ENCODE peak calls at places on chromosome 15, in seven cellular contexts. One of them, this sample, is unnamed.

GRCh38 chr15:98548172-98548971 is 100.0 kb upstream of the IGF1R start:
- DNase-seq in AG04449: no peak
- DNase-seq in SJSA1: peak
- DNase-seq in heart right ventricle: peak
- DNase-seq in NB4: peak
- DNase-seq in MG63: peak
- DNase-seq in astrocyte of the cerebellum: peak
- DNase-seq in this sample: peak

GRCh38 chr15:79973445-79974180 is 2.6 kb upstream of the BCL2A1 start:
- DNase-seq in AG04449: no peak
- DNase-seq in SJSA1: no peak
- DNase-seq in heart right ventricle: no peak
- DNase-seq in NB4: peak
- DNase-seq in MG63: no peak
- DNase-seq in astrocyte of the cerebellum: no peak
- DNase-seq in this sample: no peak

GRCh38 chr15:36075333-36075732 is 504.1 kb upstream of the CDIN1 start:
- DNase-seq in AG04449: no peak
- DNase-seq in SJSA1: no peak
- DNase-seq in heart right ventricle: no peak
- DNase-seq in NB4: no peak
- DNase-seq in MG63: no peak
- DNase-seq in astrocyte of the cerebellum: no peak
- DNase-seq in this sample: no peak

GRCh38 chr15:28094732-28095521 is 4.2 kb downstream of the OCA2 start:
- DNase-seq in AG04449: no peak
- DNase-seq in SJSA1: no peak
- DNase-seq in heart right ventricle: no peak
- DNase-seq in NB4: no peak
- DNase-seq in MG63: no peak
- DNase-seq in astrocyte of the cerebellum: no peak
- DNase-seq in this sample: no peak

GRCh38 chr15:48855501-48856440 is 22.2 kb upstream of the EID1 start:
- DNase-seq in AG04449: peak
- DNase-seq in SJSA1: peak
- DNase-seq in heart right ventricle: peak
- DNase-seq in NB4: no peak
- DNase-seq in MG63: peak
- DNase-seq in astrocyte of the cerebellum: peak
- DNase-seq in this sample: peak

GRCh38 chr15:36106640-36107335 is 472.6 kb upstream of the CDIN1 start:
- DNase-seq in AG04449: no peak
- DNase-seq in SJSA1: no peak
- DNase-seq in heart right ventricle: peak
- DNase-seq in NB4: no peak
- DNase-seq in MG63: no peak
- DNase-seq in astrocyte of the cerebellum: no peak
- DNase-seq in this sample: no peak

GRCh38 chr15:99467338-99467720 is 98.5 kb upstream of the MEF2A start:
- DNase-seq in AG04449: no peak
- DNase-seq in SJSA1: no peak
- DNase-seq in heart right ventricle: no peak
- DNase-seq in NB4: no peak
- DNase-seq in MG63: no peak
- DNase-seq in astrocyte of the cerebellum: no peak
- DNase-seq in this sample: no peak

GRCh38 chr15:74399511-74400312 is 32.3 kb upstream of the CYP11A1 start:
- DNase-seq in AG04449: no peak
- DNase-seq in SJSA1: peak
- DNase-seq in heart right ventricle: no peak
- DNase-seq in NB4: peak
- DNase-seq in MG63: peak
- DNase-seq in astrocyte of the cerebellum: no peak
- DNase-seq in this sample: peak

GRCh38 chr15:39685999-39686613 is 96.5 kb downstream of the FSIP1 start:
- DNase-seq in AG04449: no peak
- DNase-seq in SJSA1: peak
- DNase-seq in heart right ventricle: peak
- DNase-seq in NB4: peak
- DNase-seq in MG63: no peak
- DNase-seq in astrocyte of the cerebellum: peak
- DNase-seq in this sample: peak

DNA sequence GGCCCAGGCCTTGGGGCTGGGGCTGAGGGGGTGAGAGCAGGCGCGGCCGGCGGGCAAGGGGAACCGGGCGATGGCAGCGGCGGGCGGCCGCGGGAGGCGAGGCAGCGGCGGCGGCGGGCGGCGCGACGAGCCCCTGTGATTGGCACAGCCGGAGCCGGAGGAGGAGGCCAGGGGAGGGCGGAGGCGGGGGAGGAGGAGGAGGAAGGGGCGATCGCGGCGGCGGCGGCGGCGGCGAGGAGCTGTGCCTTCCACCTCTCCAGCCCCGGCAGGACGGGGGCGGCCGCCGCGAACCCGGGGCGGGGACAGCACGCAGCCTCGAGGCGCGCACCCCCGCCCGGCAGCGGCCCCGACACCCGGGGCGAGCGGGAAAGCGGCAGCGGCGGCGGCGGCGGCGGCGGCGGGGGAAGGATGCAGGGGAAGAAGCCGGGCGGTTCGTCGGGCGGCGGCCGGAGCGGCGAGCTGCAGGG is at the start of gene SLCO3A1:
- DNase-seq in AG04449: no peak
- DNase-seq in SJSA1: no peak
- DNase-seq in heart right ventricle: peak
- DNase-seq in NB4: peak
- DNase-seq in MG63: peak
- DNase-seq in astrocyte of the cerebellum: no peak
- DNase-seq in this sample: no peak
- H3K4me3 ChIP-seq in AG04449: peak
- H3K4me3 ChIP-seq in SJSA1: peak
- H3K4me3 ChIP-seq in heart right ventricle: peak
- H3K4me3 ChIP-seq in NB4: peak
- H3K4me3 ChIP-seq in MG63: peak
- H3K4me3 ChIP-seq in astrocyte of the cerebellum: peak
- H3K4me3 ChIP-seq in this sample: peak

DNA sequence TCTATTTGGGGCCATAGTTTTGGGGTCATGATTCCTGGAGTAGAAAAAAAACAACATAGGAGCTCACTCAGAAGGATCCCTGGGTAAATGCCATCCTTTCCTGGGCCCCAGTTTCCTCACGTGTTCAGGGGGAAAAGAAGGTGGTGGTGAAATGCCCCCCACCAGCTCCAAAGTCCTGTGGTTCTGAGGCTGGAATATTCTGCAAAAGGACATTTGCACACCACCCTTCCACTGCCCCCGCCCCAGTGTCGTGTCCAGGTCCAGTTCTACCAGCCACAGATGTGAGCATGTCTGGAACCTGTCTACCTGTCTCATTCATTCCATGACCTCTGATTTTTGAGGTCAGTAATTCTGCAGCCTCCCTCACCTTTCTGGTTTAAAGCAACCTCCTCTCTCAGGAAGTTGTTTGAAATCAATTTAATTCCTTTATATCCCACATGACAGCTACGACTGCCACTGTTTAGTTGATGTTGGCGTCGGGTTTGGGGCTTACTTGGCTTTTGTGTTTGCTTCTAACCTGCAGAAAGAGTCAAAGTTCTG is 82.1 kb downstream of the SMAD3 start:
- DNase-seq in AG04449: no peak
- DNase-seq in SJSA1: no peak
- DNase-seq in heart right ventricle: no peak
- DNase-seq in NB4: no peak
- DNase-seq in MG63: no peak
- DNase-seq in astrocyte of the cerebellum: no peak
- DNase-seq in this sample: no peak
- H3K4me3 ChIP-seq in AG04449: no peak
- H3K4me3 ChIP-seq in SJSA1: no peak
- H3K4me3 ChIP-seq in heart right ventricle: no peak
- H3K4me3 ChIP-seq in NB4: no peak
- H3K4me3 ChIP-seq in MG63: no peak
- H3K4me3 ChIP-seq in astrocyte of the cerebellum: no peak
- H3K4me3 ChIP-seq in this sample: no peak

DNA sequence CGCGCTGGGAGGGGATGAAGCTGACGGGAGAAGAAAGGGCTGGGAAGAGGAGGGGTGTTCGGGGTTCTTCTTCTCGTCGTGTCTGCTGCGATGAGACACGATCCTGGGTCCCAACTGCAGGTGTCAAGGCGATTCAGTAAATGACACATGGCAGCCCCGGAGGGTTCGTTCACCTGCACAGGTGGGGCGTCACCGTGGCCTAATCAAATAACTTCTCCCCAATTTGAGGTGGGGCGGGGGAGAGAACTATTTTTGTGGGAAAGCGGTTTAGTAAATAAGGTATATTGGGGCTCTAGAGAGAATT is 561 bp upstream of the FAM81A start:
- DNase-seq in AG04449: no peak
- DNase-seq in SJSA1: no peak
- DNase-seq in heart right ventricle: no peak
- DNase-seq in NB4: no peak
- DNase-seq in MG63: no peak
- DNase-seq in astrocyte of the cerebellum: no peak
- DNase-seq in this sample: no peak
- H3K4me3 ChIP-seq in AG04449: peak
- H3K4me3 ChIP-seq in SJSA1: peak
- H3K4me3 ChIP-seq in heart right ventricle: peak
- H3K4me3 ChIP-seq in NB4: peak
- H3K4me3 ChIP-seq in MG63: peak
- H3K4me3 ChIP-seq in astrocyte of the cerebellum: peak
- H3K4me3 ChIP-seq in this sample: peak

GRCh38 chr15:23628612-23629233 is 18.9 kb downstream of the MAGEL2 start:
- DNase-seq in AG04449: no peak
- DNase-seq in SJSA1: no peak
- DNase-seq in heart right ventricle: no peak
- DNase-seq in NB4: no peak
- DNase-seq in MG63: no peak
- DNase-seq in astrocyte of the cerebellum: no peak
- DNase-seq in this sample: no peak
- H3K4me3 ChIP-seq in AG04449: no peak
- H3K4me3 ChIP-seq in SJSA1: no peak
- H3K4me3 ChIP-seq in heart right ventricle: no peak
- H3K4me3 ChIP-seq in NB4: no peak
- H3K4me3 ChIP-seq in MG63: no peak
- H3K4me3 ChIP-seq in astrocyte of the cerebellum: no peak
- H3K4me3 ChIP-seq in this sample: no peak

GRCh38 chr15:91100561-91101355 is 701 bp downstream of the SV2B start:
- DNase-seq in AG04449: no peak
- DNase-seq in SJSA1: peak
- DNase-seq in heart right ventricle: no peak
- DNase-seq in NB4: peak
- DNase-seq in MG63: no peak
- DNase-seq in astrocyte of the cerebellum: no peak
- DNase-seq in this sample: no peak
- H3K4me3 ChIP-seq in AG04449: peak
- H3K4me3 ChIP-seq in SJSA1: peak
- H3K4me3 ChIP-seq in heart right ventricle: peak
- H3K4me3 ChIP-seq in NB4: peak
- H3K4me3 ChIP-seq in MG63: peak
- H3K4me3 ChIP-seq in astrocyte of the cerebellum: peak
- H3K4me3 ChIP-seq in this sample: peak

DNA sequence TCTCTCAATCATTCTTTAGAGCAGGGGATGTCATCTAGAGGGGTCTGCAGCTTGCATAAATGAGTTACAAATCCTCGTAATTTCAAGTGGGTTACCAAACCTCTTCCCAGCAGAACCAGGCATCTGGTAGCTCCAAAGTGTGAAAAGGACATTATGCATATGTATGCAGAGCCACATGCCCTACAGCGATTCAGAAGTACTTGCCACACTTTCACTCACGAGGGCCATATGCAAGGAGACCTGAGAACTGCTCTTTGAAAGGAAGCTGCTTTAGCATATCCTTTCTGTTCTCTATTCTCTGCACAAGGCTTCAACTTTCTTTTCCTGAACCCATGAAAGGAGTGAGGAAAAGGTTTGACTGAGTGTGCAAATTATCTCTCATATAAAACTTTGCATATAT is 311.5 kb upstream of the SEMA6D start:
- DNase-seq in AG04449: no peak
- DNase-seq in SJSA1: no peak
- DNase-seq in heart right ventricle: no peak
- DNase-seq in NB4: no peak
- DNase-seq in MG63: no peak
- DNase-seq in astrocyte of the cerebellum: no peak
- DNase-seq in this sample: no peak
- H3K4me3 ChIP-seq in AG04449: no peak
- H3K4me3 ChIP-seq in SJSA1: no peak
- H3K4me3 ChIP-seq in heart right ventricle: no peak
- H3K4me3 ChIP-seq in NB4: no peak
- H3K4me3 ChIP-seq in MG63: no peak
- H3K4me3 ChIP-seq in astrocyte of the cerebellum: no peak
- H3K4me3 ChIP-seq in this sample: no peak

GRCh38 chr15:40694706-40695468 is at the start of gene RAD51:
- DNase-seq in AG04449: peak
- DNase-seq in SJSA1: peak
- DNase-seq in heart right ventricle: peak
- DNase-seq in NB4: peak
- DNase-seq in MG63: peak
- DNase-seq in astrocyte of the cerebellum: peak
- DNase-seq in this sample: peak

GRCh38 chr15:40693904-40694705 is 869 bp upstream of the RAD51 start:
- DNase-seq in AG04449: no peak
- DNase-seq in SJSA1: no peak
- DNase-seq in heart right ventricle: no peak
- DNase-seq in NB4: peak
- DNase-seq in MG63: no peak
- DNase-seq in astrocyte of the cerebellum: peak
- DNase-seq in this sample: no peak

GRCh38 chr15:40695469-40695910 is 516 bp downstream of the RAD51 start:
- DNase-seq in AG04449: no peak
- DNase-seq in SJSA1: peak
- DNase-seq in heart right ventricle: no peak
- DNase-seq in NB4: no peak
- DNase-seq in MG63: peak
- DNase-seq in astrocyte of the cerebellum: no peak
- DNase-seq in this sample: no peak

GRCh38 chr15:40697916-40698315 is 2.9 kb downstream of the RAD51 start:
- DNase-seq in AG04449: no peak
- DNase-seq in SJSA1: no peak
- DNase-seq in heart right ventricle: no peak
- DNase-seq in NB4: no peak
- DNase-seq in MG63: no peak
- DNase-seq in astrocyte of the cerebellum: no peak
- DNase-seq in this sample: no peak

DNA sequence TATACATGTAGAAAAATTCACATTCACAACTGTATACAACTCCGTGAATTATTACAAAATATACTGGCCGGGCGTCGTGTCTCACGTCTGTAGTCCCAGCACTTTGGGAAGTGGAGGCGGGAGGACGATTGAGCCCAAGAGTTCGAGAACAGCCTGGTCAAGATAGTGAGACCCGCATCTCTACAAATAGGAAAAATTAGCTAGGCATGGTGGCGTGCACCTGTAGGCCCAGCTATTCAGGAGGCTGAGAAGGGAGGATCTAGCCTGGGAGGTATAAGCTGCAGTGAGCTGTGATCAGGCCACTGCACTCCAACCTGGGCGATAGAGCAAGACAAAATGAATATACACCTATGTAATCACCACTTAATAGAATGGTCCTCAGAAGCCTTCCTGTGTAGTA is 1.3 kb downstream of the RAD51 start:
- DNase-seq in AG04449: no peak
- DNase-seq in SJSA1: no peak
- DNase-seq in heart right ventricle: no peak
- DNase-seq in NB4: peak
- DNase-seq in MG63: no peak
- DNase-seq in astrocyte of the cerebellum: no peak
- DNase-seq in this sample: no peak
- H3K4me3 ChIP-seq in AG04449: peak
- H3K4me3 ChIP-seq in SJSA1: peak
- H3K4me3 ChIP-seq in heart right ventricle: no peak
- H3K4me3 ChIP-seq in NB4: peak
- H3K4me3 ChIP-seq in MG63: peak
- H3K4me3 ChIP-seq in astrocyte of the cerebellum: peak
- H3K4me3 ChIP-seq in this sample: peak